ENCODE peak calls at places on chromosomes 13 and 19, in ten cellular contexts. F is nephron progenitor cell; W is stimulated activated CD8-positive, alpha-beta memory T cell treated with anti-CD3 and anti-CD28 coated beads, Interleukin-2, amount 100 ng/mL, for 48 hours; C is HS-27A; J is upper lobe of left lung; H is body of pancreas; I is astrocyte of the cerebellum; A is Peyer's patch; N is stimulated activated naive CD4-positive, alpha-beta T cell; K is cardiac muscle cell. Q is an unnamed sample.

GRCh38 chr13:89568746-89569145 is 1778.7 kb upstream of the MIR17HG start:
- DNase-seq in F (no peak), W (no peak), C (no peak), J (no peak), H (no peak), I (no peak), A (no peak), N (no peak), K (no peak), Q (no peak)

GRCh38 chr13:30679483-30680330 is 55.6 kb upstream of the ALOX5AP start:
- DNase-seq in F (peak; percentile 34), W (no peak), C (no peak), J (peak; percentile 27), H (no peak), I (no peak), A (peak; percentile 41), N (peak; percentile 27), K (peak; percentile 54), Q (peak; percentile 10)

GRCh38 chr13:96650301-96650886 is 343.9 kb downstream of the OXGR1 start:
- DNase-seq in F (no peak), W (no peak), C (no peak), J (no peak), H (no peak), I (peak; percentile 71), A (no peak), N (no peak), K (no peak), Q (no peak)

GRCh38 chr19:5057860-5058259 is 88.9 kb downstream of the KDM4B start:
- DNase-seq in F (no peak), W (no peak), C (no peak), J (no peak), H (no peak), I (no peak), A (no peak), N (no peak), K (peak; percentile 34), Q (no peak)

GRCh38 chr13:114017028-114017630 is 43.3 kb upstream of the C13orf46 start:
- DNase-seq in F (no peak), W (no peak), C (no peak), J (no peak), H (no peak), I (peak; percentile 39), A (no peak), N (no peak), K (no peak), Q (peak; percentile 34)

GRCh38 chr13:65679240-65679639 is 1550.9 kb downstream of the PCDH9 start:
- DNase-seq in F (no peak), W (no peak), C (no peak), J (no peak), H (no peak), I (no peak), A (no peak), N (no peak), K (no peak), Q (no peak)

GRCh38 chr19:16601378-16602052 is 26.5 kb downstream of the MED26 start:
- DNase-seq in F (no peak), W (no peak), C (no peak), J (no peak), H (no peak), I (no peak), A (no peak), N (no peak), K (no peak), Q (no peak)

GRCh38 chr19:39679056-39679790 is 23.5 kb downstream of the LGALS16 start:
- DNase-seq in F (no peak), W (no peak), C (no peak), J (no peak), H (no peak), I (no peak), A (no peak), N (peak; percentile 41), K (no peak), Q (no peak)

GRCh38 chr19:10403137-10404021 is at the start of gene CDC37:
- DNase-seq in F (peak; percentile 99), W (peak; percentile 97), C (peak; percentile 85), J (peak; percentile 96), H (peak; percentile 97), I (peak; percentile 87), A (peak; percentile 96), N (peak; percentile 97), K (peak; percentile 98), Q (peak; percentile 98)

GRCh38 chr13:40812724-40813445 is 23.5 kb downstream of the SLC25A15 start:
- DNase-seq in F (no peak), W (no peak), C (no peak), J (no peak), H (no peak), I (no peak), A (no peak), N (no peak), K (no peak), Q (no peak)

GRCh38 chr19:3580156-3580955 is 4.9 kb upstream of the GIPC3 start:
- DNase-seq in F (no peak), W (no peak), C (peak; percentile 57), J (no peak), H (peak; percentile 40), I (peak; percentile 55), A (no peak), N (no peak), K (no peak), Q (no peak)

GRCh38 chr13:99407906-99408702 is 93.2 kb upstream of the TM9SF2 start:
- DNase-seq in F (no peak), W (no peak), C (no peak), J (no peak), H (no peak), I (no peak), A (no peak), N (no peak), K (no peak), Q (no peak)

GRCh38 chr19:1140673-1141072 is 33.4 kb downstream of the SBNO2 start:
- DNase-seq in F (no peak), W (no peak), C (no peak), J (no peak), H (no peak), I (no peak), A (no peak), N (no peak), K (no peak), Q (no peak)

GRCh38 chr13:109146912-109147624 is 517.7 kb downstream of the MYO16 start:
- DNase-seq in F (no peak), W (no peak), C (peak; percentile 54), J (no peak), H (no peak), I (peak; percentile 54), A (no peak), N (no peak), K (no peak), Q (peak; percentile 67)

GRCh38 chr13:27665761-27666160 is 44.1 kb downstream of the POLR1D start:
- DNase-seq in F (no peak), W (no peak), C (no peak), J (no peak), H (no peak), I (no peak), A (no peak), N (no peak), K (no peak), Q (no peak)